ENCODE peak calls at places on chromosomes 7 and 10, in seven cellular contexts. A is WTC11, D is GM12878, I is K562, Z is HCT116, H is HepG2, Y is H1. K is an unnamed sample.

GRCh38 chr10:78248651-78249464 is 215.2 kb downstream of the RPS24 start:
- DNase-seq in A (no peak), D (no peak), I (no peak), Z (no peak), H (no peak), Y (no peak), K (no peak)

GRCh38 chr10:86958831-86959736 is 685 bp downstream of the SNCG start:
- DNase-seq in A (no peak), D (no peak), I (peak; percentile 85), Z (peak; percentile 62), H (peak; percentile 31), Y (no peak), K (no peak)

GRCh38 chr10:60644436-60645130 is 133.7 kb upstream of the CDK1 start:
- DNase-seq in A (no peak), D (no peak), I (no peak), Z (no peak), H (no peak), Y (no peak), K (no peak)

GRCh38 chr10:33193057-33193866 is 141.2 kb downstream of the NRP1 start:
- DNase-seq in A (peak; percentile 71), D (no peak), I (peak; percentile 55), Z (peak; percentile 78), H (peak; percentile 80), Y (peak; percentile 29), K (peak; percentile 64)

GRCh38 chr7:30474893-30475292 is 3.7 kb downstream of the NOD1 start:
- DNase-seq in A (no peak), D (no peak), I (no peak), Z (no peak), H (no peak), Y (no peak), K (no peak)

GRCh38 chr7:84841809-84842208 is 345.0 kb downstream of the SEMA3D start:
- DNase-seq in A (no peak), D (no peak), I (no peak), Z (no peak), H (no peak), Y (no peak), K (no peak)

GRCh38 chr7:6258440-6259182 is 13.8 kb downstream of the CYTH3 start:
- DNase-seq in A (no peak), D (no peak), I (no peak), Z (no peak), H (no peak), Y (no peak), K (no peak)

GRCh38 chr10:14530465-14530864 is 199.7 kb upstream of the FRMD4A start:
- DNase-seq in A (no peak), D (no peak), I (no peak), Z (no peak), H (no peak), Y (no peak), K (no peak)

GRCh38 chr7:104960741-104961479 is 53.1 kb upstream of the KMT2E start:
- DNase-seq in A (no peak), D (peak; percentile 66), I (no peak), Z (no peak), H (no peak), Y (no peak), K (no peak)

GRCh38 chr7:36272567-36273269 is 116.9 kb upstream of the ANLN start:
- DNase-seq in A (no peak), D (no peak), I (no peak), Z (no peak), H (peak; percentile 85), Y (no peak), K (no peak)

GRCh38 chr10:13930123-13930522 is 343.4 kb downstream of the PRPF18 start:
- DNase-seq in A (no peak), D (no peak), I (peak; percentile 44), Z (no peak), H (no peak), Y (no peak), K (no peak)

GRCh38 chr10:69896601-69897000 is 94.9 kb downstream of the COL13A1 start:
- DNase-seq in A (no peak), D (no peak), I (no peak), Z (no peak), H (no peak), Y (no peak), K (no peak)

GRCh38 chr10:33476757-33477273 is 142.3 kb upstream of the NRP1 start:
- DNase-seq in A (no peak), D (no peak), I (no peak), Z (no peak), H (no peak), Y (no peak), K (no peak)

GRCh38 chr10:47262606-47263295 is 37.2 kb upstream of the GDF10 start:
- DNase-seq in A (no peak), D (no peak), I (no peak), Z (no peak), H (peak; percentile 38), Y (no peak), K (no peak)

GRCh38 chr10:104732222-104732621 is 91.1 kb downstream of the SORCS3 start:
- DNase-seq in A (no peak), D (no peak), I (no peak), Z (no peak), H (no peak), Y (no peak), K (no peak)
- TF ChIP-seq SP1 in A (no peak), D (no peak), I (no peak), Z (no peak), H (no peak), Y (no peak), K (no peak)

DNA sequence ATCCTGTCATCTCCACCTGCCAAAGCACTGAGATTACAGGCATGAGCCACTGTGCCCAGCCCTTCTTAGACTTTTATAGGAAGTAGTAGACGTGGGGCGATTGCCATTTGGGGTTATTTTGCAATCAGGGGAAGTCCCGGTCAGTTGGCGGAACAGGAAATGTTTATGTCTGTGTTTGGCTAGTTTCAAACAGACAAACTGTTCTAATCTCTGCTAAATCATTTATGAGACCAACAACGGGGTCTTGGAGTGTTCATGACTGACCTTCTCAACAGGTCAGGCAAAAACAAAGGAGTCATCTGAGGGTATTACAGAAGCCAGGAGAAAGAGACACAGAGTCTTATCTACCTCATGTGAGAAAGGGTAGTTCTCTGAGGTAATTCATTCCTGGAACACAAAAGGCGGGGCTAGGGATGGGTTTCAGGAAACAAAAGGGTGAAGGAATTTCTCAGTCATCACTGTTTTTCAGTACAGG is 6.6 kb upstream of the TPK1 start:
- DNase-seq in A (no peak), D (no peak), I (no peak), Z (no peak), H (no peak), Y (no peak), K (no peak)
- TF ChIP-seq SP1 in A (no peak), D (no peak), I (no peak), Z (no peak), H (no peak), Y (no peak), K (no peak)

GRCh38 chr7:86790383-86790782 is 146.7 kb downstream of the GRM3 start:
- DNase-seq in A (no peak), D (no peak), I (no peak), Z (no peak), H (no peak), Y (no peak), K (no peak)
- TF ChIP-seq SP1 in A (no peak), D (no peak), I (no peak), Z (no peak), H (no peak), Y (no peak), K (no peak)

GRCh38 chr7:128707752-128708151 is 31.4 kb upstream of the CALU start:
- DNase-seq in A (no peak), D (no peak), I (no peak), Z (no peak), H (no peak), Y (no peak), K (no peak)

GRCh38 chr7:128710391-128710930 is 28.7 kb upstream of the CALU start:
- DNase-seq in A (no peak), D (no peak), I (no peak), Z (no peak), H (no peak), Y (no peak), K (no peak)

GRCh38 chr7:128705891-128706333 is 33.2 kb upstream of the CALU start:
- DNase-seq in A (no peak), D (no peak), I (no peak), Z (no peak), H (no peak), Y (no peak), K (no peak)

GRCh38 chr7:128708824-128709223 is 30.3 kb upstream of the CALU start:
- DNase-seq in A (no peak), D (no peak), I (no peak), Z (no peak), H (no peak), Y (no peak), K (no peak)

GRCh38 chr7:128708235-128708634 is 30.9 kb upstream of the CALU start:
- DNase-seq in A (no peak), D (no peak), I (no peak), Z (no peak), H (no peak), Y (no peak), K (no peak)
- TF ChIP-seq SP1 in A (no peak), D (no peak), I (no peak), Z (no peak), H (no peak), Y (no peak), K (no peak)

DNA sequence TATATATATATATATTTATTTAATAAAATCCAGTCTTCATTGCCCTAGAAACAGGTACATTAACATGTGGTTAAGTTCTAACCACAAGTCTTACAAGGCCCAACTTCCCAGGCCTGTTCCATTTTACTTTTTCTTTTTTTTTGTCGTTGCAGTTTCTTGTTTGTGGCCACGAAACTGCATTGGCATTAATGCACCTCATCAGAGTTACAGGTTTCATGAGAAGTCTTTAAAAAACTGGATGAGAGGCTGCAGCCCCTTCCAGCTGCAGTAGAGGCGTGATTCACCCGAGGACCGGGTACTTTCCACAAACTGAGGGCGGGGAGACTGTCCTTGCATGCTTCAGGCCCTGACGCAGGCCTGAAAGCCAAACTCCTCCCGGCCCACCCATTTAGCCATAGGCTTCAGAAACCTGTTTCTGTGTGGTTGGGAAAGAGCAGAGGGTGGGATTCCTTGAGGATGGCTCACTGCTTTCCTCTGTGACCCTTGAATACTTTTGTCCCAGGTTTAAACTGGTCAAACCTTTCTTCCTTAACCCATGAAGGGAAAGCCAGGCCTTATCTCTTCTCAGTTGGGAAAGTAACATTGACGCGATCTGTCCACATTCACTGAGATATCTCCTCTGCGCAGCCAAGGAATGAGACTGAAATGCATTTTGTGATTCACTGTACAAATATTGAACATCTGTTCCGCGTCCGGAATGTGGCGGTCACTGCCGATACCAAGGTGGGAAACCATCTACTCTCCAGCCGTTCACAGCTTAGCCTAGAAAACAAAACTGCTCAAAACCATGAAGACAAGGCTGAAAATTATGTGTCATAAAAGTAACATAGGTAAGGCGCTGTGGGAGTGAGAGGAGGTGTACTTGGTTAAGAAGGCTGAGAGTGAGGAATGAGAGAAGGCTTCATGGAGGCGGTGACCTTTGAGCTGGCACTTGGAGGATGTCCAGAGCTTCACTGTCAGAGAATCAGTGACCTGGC is 311.7 kb downstream of the GATA3 start:
- DNase-seq in A (no peak), D (peak; percentile 12), I (no peak), Z (no peak), H (peak; percentile 42), Y (peak; percentile 10), K (no peak)
- TF ChIP-seq SP1 in A (no peak), D (no peak), I (no peak), Z (no peak), H (no peak), Y (no peak), K (no peak)

K was measured in HEK293T.